ENCODE peak calls at places on chromosomes 4 and X, in five cellular contexts. Y is CD8-positive, alpha-beta memory T cell; U is AG10803; X is K562; B is CD8-positive, alpha-beta T cell. A is an unnamed sample.

GRCh38 chr4:166622425-166622977 is 611.8 kb downstream of the SPOCK3 start:
- DNase-seq in X (no peak), U (no peak), B (no peak), Y (no peak), A (no peak)

GRCh38 chrX:51891821-51892551 is 1.4 kb upstream of the MAGED1 start:
- DNase-seq in X (no peak), U (peak), Y (no peak), B (no peak), A (peak)

GRCh38 chrX:107480272-107480671 is 30.8 kb downstream of the FRMPD3 start:
- DNase-seq in Y (no peak), B (peak), U (no peak), X (no peak), A (no peak)

GRCh38 chr4:24644983-24645764 is 60.8 kb upstream of the DHX15 start:
- DNase-seq in B (no peak), U (no peak), X (no peak), Y (no peak), A (no peak)

GRCh38 chrX:69615323-69615722 is 590 bp upstream of the EDA start:
- DNase-seq in X (no peak), Y (no peak), U (no peak), B (no peak), A (no peak)

GRCh38 chr4:54318904-54319303 is 89.8 kb downstream of the PDGFRA start:
- DNase-seq in U (peak), Y (no peak), B (no peak), X (peak), A (peak)

GRCh38 chrX:78989349-78989748 is 44.2 kb downstream of the P2RY10 start:
- DNase-seq in X (no peak), B (no peak), U (no peak), Y (no peak), A (no peak)

GRCh38 chr4:78672441-78672815 is 103.7 kb upstream of the BMP2K start:
- DNase-seq in B (no peak), X (no peak), U (no peak), Y (no peak), A (no peak)

GRCh38 chr4:10160280-10160856 is 43.8 kb upstream of the WDR1 start:
- DNase-seq in X (peak), U (peak), B (no peak), Y (no peak), A (peak)

GRCh38 chrX:45056428-45057145 is 144.1 kb downstream of the DIPK2B start:
- DNase-seq in Y (no peak), B (no peak), U (peak), X (no peak), A (no peak)

GRCh38 chr4:88706574-88706973 is 8.9 kb upstream of the NAP1L5 start:
- DNase-seq in B (no peak), X (no peak), U (peak), Y (no peak), A (peak)

GRCh38 chr4:92303621-92304027 is at the start of gene GRID2:
- DNase-seq in B (no peak), U (no peak), X (no peak), Y (no peak), A (no peak)

GRCh38 chrX:153468008-153468580 is 2.3 kb downstream of the HAUS7 start:
- DNase-seq in B (no peak), U (peak), X (no peak), Y (no peak), A (no peak)

GRCh38 chrX:150879855-150880807 is 18.3 kb downstream of the CD99L2 start:
- DNase-seq in X (no peak), U (no peak), Y (no peak), B (no peak), A (no peak)

GRCh38 chr4:33340168-33340567 is 2620.0 kb downstream of the PCDH7 start:
- DNase-seq in X (no peak), B (no peak), U (no peak), Y (no peak), A (no peak)

GRCh38 chr4:20318011-20318898 is 66.5 kb downstream of the SLIT2 start:
- DNase-seq in B (no peak), Y (no peak), U (peak), X (no peak), A (no peak)

GRCh38 chr4:25013756-25014737 is 16.7 kb downstream of the LGI2 start:
- DNase-seq in U (no peak), B (no peak), X (no peak), Y (no peak), A (no peak)

GRCh38 chrX:119389854-119390501 is 9.2 kb upstream of the SLC25A43 start:
- DNase-seq in U (no peak), X (peak), Y (no peak), B (no peak), A (no peak)

GRCh38 chr4:148441624-148441985 is 609 bp downstream of the NR3C2 start:
- DNase-seq in B (no peak), Y (no peak), U (no peak), X (no peak), A (no peak)

GRCh38 chr4:149203256-149204001 is 612.2 kb downstream of the IQCM start:
- DNase-seq in Y (no peak), X (no peak), B (no peak), U (peak), A (peak)

GRCh38 chr4:108940086-108941033 is 177.5 kb upstream of the ETNPPL start:
- DNase-seq in B (no peak), Y (no peak), U (no peak), X (no peak), A (no peak)

GRCh38 chrX:46572295-46572936 is 1.1 kb upstream of the CHST7 start:
- DNase-seq in U (no peak), X (peak), Y (peak), B (no peak), A (no peak)

GRCh38 chr4:9804918-9805317 is 23.5 kb downstream of the DRD5 start:
- DNase-seq in X (no peak), U (no peak), Y (no peak), B (no peak), A (no peak)

GRCh38 chr4:8167815-8168214 is 9.2 kb upstream of the ABLIM2 start:
- DNase-seq in Y (no peak), X (no peak), U (no peak), B (no peak), A (no peak)

GRCh38 chr4:57039345-57039744 is 60.6 kb downstream of the POLR2B start:
- DNase-seq in B (no peak), X (no peak), Y (no peak), U (peak), A (no peak)

GRCh38 chr4:88592600-88593448 is 544 bp downstream of the HERC3 start:
- DNase-seq in Y (peak), X (peak), U (peak), B (peak), A (peak)

GRCh38 chrX:13898084-13898483 is 81.2 kb upstream of the GPM6B start:
- DNase-seq in B (no peak), U (peak), Y (no peak), X (no peak), A (peak)

GRCh38 chr4:8351931-8352367 is 82.4 kb downstream of the HTRA3 start:
- DNase-seq in X (no peak), Y (no peak), U (peak), B (no peak), A (peak)

GRCh38 chr4:54879576-54879975 is 221.8 kb downstream of the KIT start:
- DNase-seq in B (no peak), U (peak), X (no peak), Y (no peak), A (peak)

GRCh38 chr4:4578981-4579380 is 37.1 kb upstream of the STX18 start:
- DNase-seq in Y (no peak), B (no peak), X (no peak), U (no peak), A (no peak)

GRCh38 chrX:123975180-123975579 is 13.7 kb downstream of the STAG2 start:
- DNase-seq in Y (no peak), B (no peak), U (peak), X (no peak), A (no peak)

GRCh38 chr4:41452484-41453225 is 85.3 kb upstream of the LIMCH1 start:
- DNase-seq in B (no peak), X (no peak), U (no peak), Y (no peak), A (no peak)

GRCh38 chr4:120921456-120922389 is 803 bp downstream of the PRDM5 start:
- DNase-seq in Y (no peak), U (peak), X (no peak), B (peak), A (peak)

GRCh38 chrX:13717697-13718483 is 16.5 kb downstream of the TRAPPC2 start:
- DNase-seq in B (no peak), X (no peak), U (peak), Y (no peak), A (peak)

GRCh38 chr4:52659016-52659721 is at the start of gene USP46:
- DNase-seq in Y (peak), X (peak), B (peak), U (peak), A (peak)

GRCh38 chr4:173040200-173040599 is 128.4 kb upstream of the GALNT7 start:
- DNase-seq in Y (no peak), X (no peak), U (no peak), B (no peak), A (no peak)

GRCh38 chr4:110055014-110055768 is 142.5 kb downstream of the EGF start:
- DNase-seq in X (no peak), U (no peak), B (no peak), Y (no peak), A (peak)

GRCh38 chr4:83890816-83891215 is 354.9 kb downstream of the GPAT3 start:
- DNase-seq in X (no peak), B (no peak), U (no peak), Y (no peak), A (no peak)

GRCh38 chrX:40931921-40932320 is 153.3 kb upstream of the USP9X start:
- DNase-seq in X (no peak), Y (no peak), U (peak), B (no peak), A (no peak)

GRCh38 chr4:8699479-8700145 is 107.0 kb downstream of the CPZ start:
- DNase-seq in Y (no peak), B (no peak), X (no peak), U (no peak), A (no peak)

DNA sequence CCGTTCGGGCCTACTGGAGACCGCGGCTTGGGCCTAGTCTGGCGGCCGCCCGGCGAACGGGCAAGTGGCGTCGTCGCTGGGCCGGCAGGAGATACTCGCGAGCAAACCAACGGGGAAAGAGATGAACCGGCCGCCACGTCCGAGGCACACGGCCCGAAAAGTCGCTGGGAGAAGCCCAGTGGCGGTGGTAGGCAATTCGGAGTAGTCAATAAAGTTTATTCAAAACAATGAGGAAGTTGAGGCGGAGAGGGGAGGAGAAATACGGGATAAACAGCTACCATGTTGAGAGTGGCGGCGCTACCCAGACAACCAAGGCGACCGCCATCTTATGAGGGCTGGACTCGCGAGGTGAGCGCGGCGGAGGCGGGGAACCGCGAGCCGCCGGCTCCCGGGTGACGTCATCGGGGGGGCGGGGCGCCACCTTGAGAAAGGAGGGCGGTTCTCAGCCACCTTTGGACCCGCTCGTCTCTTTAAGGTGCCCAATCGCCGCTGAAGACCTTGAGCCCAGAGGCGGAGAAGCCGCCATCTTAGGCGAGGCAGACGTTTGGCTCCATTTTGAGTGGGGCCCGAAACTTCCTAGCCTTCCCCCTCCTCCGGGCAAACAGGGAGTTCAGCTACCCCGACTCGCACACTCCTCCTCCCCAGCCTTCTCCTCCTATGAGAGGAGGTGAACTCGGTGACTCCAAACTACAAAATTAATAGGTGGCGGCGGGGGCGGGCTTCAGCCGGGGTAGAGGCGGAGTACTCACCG is at the start of gene PHF8:
- DNase-seq in Y (peak), B (peak), X (peak), U (peak), A (peak)
- H3K4me3 ChIP-seq in Y (peak), B (peak), X (peak), U (peak), A (peak)

GRCh38 chr4:107098403-107098802 is 62.3 kb upstream of the DKK2 start:
- DNase-seq in U (no peak), X (no peak), B (no peak), Y (no peak), A (no peak)
- H3K4me3 ChIP-seq in U (no peak), X (no peak), B (no peak), Y (no peak), A (no peak)

GRCh38 chrX:140503230-140503585 is 1.7 kb downstream of the SOX3 start:
- DNase-seq in U (no peak), X (no peak), B (no peak), Y (no peak), A (no peak)

GRCh38 chrX:140501940-140502468 is 2.9 kb downstream of the SOX3 start:
- DNase-seq in Y (no peak), X (no peak), U (no peak), B (no peak), A (no peak)

GRCh38 chrX:140504371-140505324 is at the start of gene SOX3:
- DNase-seq in B (no peak), U (no peak), Y (no peak), X (no peak), A (no peak)

GRCh38 chrX:140502491-140503229 is 2.2 kb downstream of the SOX3 start:
- DNase-seq in B (no peak), X (no peak), Y (no peak), U (no peak), A (no peak)

DNA sequence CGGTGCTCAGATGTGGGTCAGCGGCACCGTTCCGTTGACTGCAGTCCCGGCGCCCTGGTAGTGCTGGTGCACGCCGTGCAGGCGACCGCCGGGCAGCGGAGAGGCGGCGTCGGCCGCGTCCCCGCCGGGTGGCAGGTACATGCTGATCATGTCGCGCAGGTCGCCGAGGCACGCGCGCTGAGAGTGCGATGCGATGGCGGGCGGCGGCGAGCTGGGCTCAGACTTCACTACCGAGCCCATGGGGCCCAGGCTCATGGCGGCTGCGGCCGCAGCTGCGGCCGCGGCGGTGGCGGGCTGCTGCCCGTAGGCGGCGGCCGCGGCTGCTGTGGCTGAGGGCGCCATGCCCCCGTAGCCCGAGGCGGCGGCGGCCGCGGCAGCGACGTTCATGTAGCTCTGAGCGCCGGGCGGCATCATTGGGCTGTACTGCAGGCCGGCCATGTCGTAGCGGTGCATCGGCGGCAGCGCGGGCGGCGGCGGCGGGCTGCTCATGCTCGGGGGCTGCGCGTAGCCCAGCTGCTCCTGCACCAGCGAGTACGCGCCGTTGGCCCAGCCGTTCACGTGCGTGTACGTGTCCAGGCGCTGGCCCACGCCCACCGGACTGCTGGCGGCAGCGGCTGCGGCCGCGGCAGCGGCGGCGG is 1.0 kb downstream of the SOX3 start:
- DNase-seq in U (peak), Y (no peak), B (no peak), X (no peak), A (no peak)
- H3K4me3 ChIP-seq in U (peak), Y (no peak), B (no peak), X (no peak), A (peak)

DNA sequence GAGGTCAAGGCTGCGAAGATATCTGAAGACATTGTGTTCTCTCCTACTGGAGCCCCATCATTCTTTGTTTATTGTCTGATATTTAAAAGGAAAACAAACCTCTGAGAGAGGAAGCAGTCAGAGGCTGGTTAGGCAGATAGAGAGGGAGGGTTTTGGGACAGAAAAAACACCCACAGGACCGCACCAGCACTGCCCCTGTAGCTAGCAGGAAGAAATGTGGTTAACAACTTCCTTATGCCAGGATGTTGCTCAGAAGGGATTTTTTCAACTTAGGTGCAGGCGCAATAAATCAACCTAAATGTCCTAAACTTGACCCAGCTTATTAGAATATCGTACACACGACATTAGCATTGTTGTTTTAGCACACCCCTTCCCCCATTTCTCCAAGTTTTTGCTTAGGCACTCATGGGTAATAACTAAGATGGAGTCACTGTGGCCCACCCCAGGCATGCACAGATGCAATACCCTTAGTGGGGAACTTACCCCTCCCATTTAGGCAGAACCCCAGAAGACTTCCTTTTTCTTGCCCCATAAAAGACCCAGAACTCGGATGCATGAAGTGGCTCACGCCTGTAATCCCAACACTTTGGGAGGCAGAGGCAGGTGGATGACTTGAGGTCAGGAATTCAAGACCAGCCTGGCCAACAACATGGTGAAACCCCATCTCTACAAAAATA is 2.8 kb upstream of the ZNF718 start:
- DNase-seq in X (no peak), B (no peak), Y (peak), U (no peak), A (no peak)
- H3K4me3 ChIP-seq in X (no peak), B (peak), Y (peak), U (no peak), A (no peak)

GRCh38 chr4:152045781-152046571 is 285.2 kb upstream of the GATB start:
- DNase-seq in Y (no peak), U (peak), X (peak), B (no peak), A (no peak)
- H3K4me3 ChIP-seq in Y (no peak), U (no peak), X (no peak), B (no peak), A (no peak)

GRCh38 chr4:1193206-1194027 is 21.0 kb upstream of the SPON2 start:
- DNase-seq in B (no peak), X (no peak), U (no peak), Y (no peak), A (no peak)
- H3K4me3 ChIP-seq in B (no peak), X (no peak), U (no peak), Y (no peak), A (no peak)

GRCh38 chr4:155017426-155017825 is 191.0 kb upstream of the NPY2R start:
- DNase-seq in U (no peak), B (no peak), Y (no peak), X (no peak), A (no peak)
- H3K4me3 ChIP-seq in U (no peak), B (no peak), Y (no peak), X (no peak), A (no peak)

DNA sequence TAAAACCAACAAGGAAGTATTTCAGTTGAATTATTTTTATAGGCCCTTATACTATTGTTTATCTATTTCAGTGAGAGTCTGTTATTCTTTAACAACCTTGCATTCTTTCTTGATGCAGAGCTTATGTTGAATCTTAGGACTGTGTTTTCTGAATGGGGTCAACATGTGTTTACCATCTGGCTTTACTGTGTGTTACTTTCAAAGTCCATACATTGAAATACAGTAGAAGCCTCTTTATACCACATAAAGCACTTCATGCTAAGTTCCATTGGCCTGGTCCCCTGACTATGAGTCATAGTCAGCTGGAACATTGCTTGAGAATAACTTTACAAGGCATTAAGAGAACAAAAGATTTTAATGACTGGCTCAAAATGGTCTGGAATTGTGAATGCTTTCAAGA is 152.7 kb downstream of the GASK1B start:
- DNase-seq in B (no peak), Y (no peak), X (no peak), U (peak), A (peak)
- H3K4me3 ChIP-seq in B (no peak), Y (no peak), X (no peak), U (no peak), A (no peak)

GRCh38 chr4:124414641-124415040 is 297.9 kb downstream of the ANKRD50 start:
- DNase-seq in Y (no peak), X (no peak), B (no peak), U (no peak), A (peak)

GRCh38 chr4:124415206-124415605 is 297.3 kb downstream of the ANKRD50 start:
- DNase-seq in U (peak), Y (no peak), B (no peak), X (no peak), A (peak)

GRCh38 chr4:124423160-124423559 is 289.4 kb downstream of the ANKRD50 start:
- DNase-seq in B (no peak), X (no peak), Y (no peak), U (no peak), A (peak)

DNA sequence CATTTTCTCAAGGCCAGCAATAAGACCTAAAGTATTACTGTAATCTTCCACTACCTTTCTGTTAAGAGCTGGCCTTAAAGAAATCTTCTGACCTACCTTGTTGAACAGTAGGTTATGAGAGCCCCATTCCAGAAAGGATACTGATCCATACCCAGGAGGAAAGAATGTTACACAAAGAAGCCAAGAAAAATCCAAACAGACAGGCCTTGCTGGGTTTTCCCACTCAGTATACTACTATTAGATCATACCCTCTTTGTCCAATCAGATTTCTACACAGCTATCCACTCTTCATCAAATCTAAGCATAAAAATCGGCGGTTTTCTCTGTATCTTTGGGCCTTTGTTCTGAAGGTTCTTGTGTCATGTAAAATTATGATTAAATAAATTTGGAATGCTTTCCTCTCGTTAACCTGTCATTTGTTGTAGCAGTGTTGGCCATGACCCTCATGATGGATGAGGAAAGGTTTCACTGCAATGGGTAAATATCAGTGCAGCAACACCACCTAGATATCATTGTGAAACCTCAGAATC is 292.3 kb downstream of the ANKRD50 start:
- DNase-seq in U (no peak), Y (no peak), X (no peak), B (no peak), A (no peak)
- H3K4me3 ChIP-seq in U (no peak), Y (no peak), X (no peak), B (no peak), A (no peak)

A was measured in brain microvascular endothelial cell.